ENCODE peak calls at places on chromosome X, in nine cellular contexts. One of them, this sample, is unnamed.

GRCh38 chrX:129065895-129066294 is 457.4 kb downstream of the SMARCA1 start:
- DNase-seq in small intestine: no peak
- DNase-seq in HepG2: no peak
- DNase-seq in A549: no peak
- DNase-seq in breast epithelium: no peak
- DNase-seq in psoas muscle: no peak
- DNase-seq in tibial nerve: no peak
- DNase-seq in sigmoid colon: no peak
- DNase-seq in Peyer's patch: no peak
- DNase-seq in this sample: no peak

GRCh38 chrX:115344885-115345653 is 55.6 kb downstream of the LUZP4 start:
- DNase-seq in small intestine: peak
- DNase-seq in HepG2: peak
- DNase-seq in A549: peak
- DNase-seq in breast epithelium: peak
- DNase-seq in psoas muscle: peak
- DNase-seq in tibial nerve: peak
- DNase-seq in sigmoid colon: peak
- DNase-seq in Peyer's patch: peak
- DNase-seq in this sample: peak

GRCh38 chrX:69177511-69178162 is 12.4 kb upstream of the PJA1 start:
- DNase-seq in small intestine: no peak
- DNase-seq in HepG2: no peak
- DNase-seq in A549: no peak
- DNase-seq in breast epithelium: no peak
- DNase-seq in psoas muscle: no peak
- DNase-seq in tibial nerve: no peak
- DNase-seq in sigmoid colon: no peak
- DNase-seq in Peyer's patch: no peak
- DNase-seq in this sample: no peak

GRCh38 chrX:31021537-31021936 is 50.3 kb downstream of the FTHL17 start:
- DNase-seq in small intestine: no peak
- DNase-seq in HepG2: no peak
- DNase-seq in A549: no peak
- DNase-seq in breast epithelium: no peak
- DNase-seq in psoas muscle: no peak
- DNase-seq in tibial nerve: no peak
- DNase-seq in sigmoid colon: no peak
- DNase-seq in Peyer's patch: no peak
- DNase-seq in this sample: no peak

GRCh38 chrX:110081740-110082139 is 78.8 kb downstream of the TMEM164 start:
- DNase-seq in small intestine: no peak
- DNase-seq in HepG2: no peak
- DNase-seq in A549: peak
- DNase-seq in breast epithelium: no peak
- DNase-seq in psoas muscle: peak
- DNase-seq in tibial nerve: no peak
- DNase-seq in sigmoid colon: peak
- DNase-seq in Peyer's patch: no peak
- DNase-seq in this sample: peak

GRCh38 chrX:43882294-43882681 is at the start of gene MAOB:
- DNase-seq in small intestine: peak
- DNase-seq in HepG2: peak
- DNase-seq in A549: no peak
- DNase-seq in breast epithelium: no peak
- DNase-seq in psoas muscle: peak
- DNase-seq in tibial nerve: no peak
- DNase-seq in sigmoid colon: peak
- DNase-seq in Peyer's patch: peak
- DNase-seq in this sample: no peak

GRCh38 chrX:136626237-136626636 is 21.7 kb upstream of the CD40LG start:
- DNase-seq in small intestine: no peak
- DNase-seq in HepG2: no peak
- DNase-seq in A549: no peak
- DNase-seq in breast epithelium: no peak
- DNase-seq in psoas muscle: no peak
- DNase-seq in tibial nerve: no peak
- DNase-seq in sigmoid colon: no peak
- DNase-seq in Peyer's patch: no peak
- DNase-seq in this sample: no peak

GRCh38 chrX:87517571-87518141 is at the start of gene KLHL4:
- DNase-seq in small intestine: no peak
- DNase-seq in HepG2: no peak
- DNase-seq in A549: peak
- DNase-seq in breast epithelium: no peak
- DNase-seq in psoas muscle: no peak
- DNase-seq in tibial nerve: no peak
- DNase-seq in sigmoid colon: no peak
- DNase-seq in Peyer's patch: no peak
- DNase-seq in this sample: peak

GRCh38 chrX:119004920-119005524 is 30.6 kb downstream of the LONRF3 start:
- DNase-seq in small intestine: peak
- DNase-seq in HepG2: peak
- DNase-seq in A549: peak
- DNase-seq in breast epithelium: peak
- DNase-seq in psoas muscle: peak
- DNase-seq in tibial nerve: peak
- DNase-seq in sigmoid colon: peak
- DNase-seq in Peyer's patch: peak
- DNase-seq in this sample: peak

GRCh38 chrX:123184199-123184857 is at the start of gene GRIA3:
- DNase-seq in small intestine: no peak
- DNase-seq in HepG2: no peak
- DNase-seq in A549: no peak
- DNase-seq in breast epithelium: no peak
- DNase-seq in psoas muscle: no peak
- DNase-seq in tibial nerve: no peak
- DNase-seq in sigmoid colon: no peak
- DNase-seq in Peyer's patch: no peak
- DNase-seq in this sample: no peak

GRCh38 chrX:20361890-20362262 is 95.2 kb upstream of the RPS6KA3 start:
- DNase-seq in small intestine: peak
- DNase-seq in HepG2: peak
- DNase-seq in A549: peak
- DNase-seq in breast epithelium: no peak
- DNase-seq in psoas muscle: no peak
- DNase-seq in tibial nerve: no peak
- DNase-seq in sigmoid colon: no peak
- DNase-seq in Peyer's patch: no peak
- DNase-seq in this sample: peak

GRCh38 chrX:64204701-64205440 is 637 bp downstream of the AMER1 start:
- DNase-seq in small intestine: peak
- DNase-seq in HepG2: peak
- DNase-seq in A549: no peak
- DNase-seq in breast epithelium: no peak
- DNase-seq in psoas muscle: peak
- DNase-seq in tibial nerve: peak
- DNase-seq in sigmoid colon: peak
- DNase-seq in Peyer's patch: peak
- DNase-seq in this sample: no peak

GRCh38 chrX:153493085-153493484 is 1.7 kb upstream of the BGN start:
- DNase-seq in small intestine: no peak
- DNase-seq in HepG2: no peak
- DNase-seq in A549: no peak
- DNase-seq in breast epithelium: no peak
- DNase-seq in psoas muscle: no peak
- DNase-seq in tibial nerve: no peak
- DNase-seq in sigmoid colon: no peak
- DNase-seq in Peyer's patch: no peak
- DNase-seq in this sample: no peak

GRCh38 chrX:153490217-153490616 is 4.6 kb upstream of the BGN start:
- DNase-seq in small intestine: no peak
- DNase-seq in HepG2: no peak
- DNase-seq in A549: no peak
- DNase-seq in breast epithelium: no peak
- DNase-seq in psoas muscle: no peak
- DNase-seq in tibial nerve: no peak
- DNase-seq in sigmoid colon: no peak
- DNase-seq in Peyer's patch: no peak
- DNase-seq in this sample: no peak

GRCh38 chrX:153492543-153492942 is 2.2 kb upstream of the BGN start:
- DNase-seq in small intestine: no peak
- DNase-seq in HepG2: no peak
- DNase-seq in A549: no peak
- DNase-seq in breast epithelium: no peak
- DNase-seq in psoas muscle: no peak
- DNase-seq in tibial nerve: no peak
- DNase-seq in sigmoid colon: no peak
- DNase-seq in Peyer's patch: no peak
- DNase-seq in this sample: no peak

GRCh38 chrX:153491351-153492152 is 3.2 kb upstream of the BGN start:
- DNase-seq in small intestine: no peak
- DNase-seq in HepG2: no peak
- DNase-seq in A549: no peak
- DNase-seq in breast epithelium: no peak
- DNase-seq in psoas muscle: no peak
- DNase-seq in tibial nerve: no peak
- DNase-seq in sigmoid colon: no peak
- DNase-seq in Peyer's patch: no peak
- DNase-seq in this sample: no peak

GRCh38 chrX:153492153-153492454 is 2.7 kb upstream of the BGN start:
- DNase-seq in small intestine: peak
- DNase-seq in HepG2: no peak
- DNase-seq in A549: no peak
- DNase-seq in breast epithelium: no peak
- DNase-seq in psoas muscle: no peak
- DNase-seq in tibial nerve: no peak
- DNase-seq in sigmoid colon: no peak
- DNase-seq in Peyer's patch: no peak
- DNase-seq in this sample: no peak
- H3K27ac ChIP-seq in small intestine: no peak
- H3K27ac ChIP-seq in HepG2: no peak
- H3K27ac ChIP-seq in A549: no peak
- H3K27ac ChIP-seq in breast epithelium: no peak
- H3K27ac ChIP-seq in psoas muscle: no peak
- H3K27ac ChIP-seq in tibial nerve: no peak
- H3K27ac ChIP-seq in sigmoid colon: no peak
- H3K27ac ChIP-seq in Peyer's patch: no peak
- H3K27ac ChIP-seq in this sample: no peak

DNA sequence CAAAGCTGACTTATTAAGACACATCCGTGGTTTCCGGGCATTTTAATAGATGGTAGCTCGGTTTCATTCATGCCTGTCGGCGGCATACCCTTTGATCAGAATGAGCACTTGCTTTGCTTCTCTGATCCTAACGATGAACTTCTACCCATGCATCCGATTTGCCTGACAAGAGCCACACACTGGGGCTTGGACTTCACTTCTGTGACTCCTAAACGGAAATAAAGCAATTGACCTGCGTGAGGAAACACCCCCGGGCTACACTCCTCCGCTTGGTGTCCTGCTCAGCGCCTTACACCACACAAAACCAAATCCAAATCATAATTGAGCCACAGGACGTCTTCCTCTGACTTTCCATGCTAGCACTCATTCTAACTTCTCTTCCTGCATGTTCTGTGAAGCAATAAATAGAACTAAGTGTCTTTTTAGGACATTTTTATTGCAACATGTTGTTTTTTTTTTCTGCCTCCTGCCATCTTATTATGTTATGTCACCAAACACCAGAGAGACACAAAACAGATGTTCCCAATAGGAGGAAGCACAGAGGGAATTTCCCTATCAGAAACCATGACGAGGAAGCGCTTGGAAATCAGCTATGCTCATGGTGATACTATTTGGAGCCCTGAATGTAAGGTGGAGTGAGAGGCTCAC is 110.8 kb upstream of the FAM9B start:
- DNase-seq in small intestine: no peak
- DNase-seq in HepG2: no peak
- DNase-seq in A549: no peak
- DNase-seq in breast epithelium: no peak
- DNase-seq in psoas muscle: no peak
- DNase-seq in tibial nerve: no peak
- DNase-seq in sigmoid colon: no peak
- DNase-seq in Peyer's patch: no peak
- DNase-seq in this sample: no peak
- H3K4me3 ChIP-seq in small intestine: no peak
- H3K4me3 ChIP-seq in HepG2: no peak
- H3K4me3 ChIP-seq in A549: no peak
- H3K4me3 ChIP-seq in breast epithelium: no peak
- H3K4me3 ChIP-seq in psoas muscle: no peak
- H3K4me3 ChIP-seq in tibial nerve: no peak
- H3K4me3 ChIP-seq in sigmoid colon: no peak
- H3K4me3 ChIP-seq in Peyer's patch: no peak
- H3K4me3 ChIP-seq in this sample: no peak

DNA sequence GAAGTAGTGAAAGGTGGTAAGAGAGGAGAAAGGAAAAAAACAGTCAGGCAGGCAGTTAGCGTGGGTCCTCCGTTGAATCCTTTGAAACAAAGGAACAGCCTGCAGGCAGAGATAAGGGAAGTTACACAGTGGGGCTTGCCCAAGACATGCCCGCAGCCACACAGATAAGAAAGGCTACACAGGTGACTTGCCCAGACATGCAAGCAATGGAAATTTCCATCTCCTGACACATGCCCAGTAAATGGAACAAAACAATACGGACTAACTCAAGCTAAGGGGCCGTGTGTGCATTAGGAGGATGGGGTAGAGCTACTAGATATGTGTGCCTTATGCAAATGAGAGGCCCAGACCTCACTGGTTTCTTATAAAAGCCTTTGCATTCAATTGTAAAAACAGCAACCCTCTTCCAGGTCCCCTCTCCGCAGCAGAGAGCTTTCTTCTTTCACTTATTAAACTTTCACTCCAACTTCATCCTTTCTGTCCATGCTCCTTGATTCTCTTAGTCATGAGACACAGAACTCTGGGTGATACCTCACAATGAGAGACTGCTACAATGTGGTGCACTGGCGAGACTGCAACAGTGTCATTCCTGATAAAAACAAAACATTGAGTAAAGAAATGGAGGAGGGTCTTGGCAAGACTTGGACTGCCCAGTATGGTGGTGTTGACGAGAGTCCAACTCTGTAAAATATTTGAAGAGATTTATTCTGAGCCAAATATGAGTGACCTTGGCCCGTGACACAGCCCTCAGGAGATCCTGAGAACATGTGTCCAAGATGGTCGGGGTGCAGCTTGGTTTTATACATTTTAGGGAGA is 997.4 kb upstream of the PRKX start:
- DNase-seq in small intestine: no peak
- DNase-seq in HepG2: peak
- DNase-seq in A549: peak
- DNase-seq in breast epithelium: no peak
- DNase-seq in psoas muscle: no peak
- DNase-seq in tibial nerve: no peak
- DNase-seq in sigmoid colon: no peak
- DNase-seq in Peyer's patch: no peak
- DNase-seq in this sample: no peak
- H3K27ac ChIP-seq in small intestine: no peak
- H3K27ac ChIP-seq in HepG2: no peak
- H3K27ac ChIP-seq in A549: peak
- H3K27ac ChIP-seq in breast epithelium: no peak
- H3K27ac ChIP-seq in psoas muscle: no peak
- H3K27ac ChIP-seq in tibial nerve: no peak
- H3K27ac ChIP-seq in sigmoid colon: no peak
- H3K27ac ChIP-seq in Peyer's patch: no peak
- H3K27ac ChIP-seq in this sample: no peak

DNA sequence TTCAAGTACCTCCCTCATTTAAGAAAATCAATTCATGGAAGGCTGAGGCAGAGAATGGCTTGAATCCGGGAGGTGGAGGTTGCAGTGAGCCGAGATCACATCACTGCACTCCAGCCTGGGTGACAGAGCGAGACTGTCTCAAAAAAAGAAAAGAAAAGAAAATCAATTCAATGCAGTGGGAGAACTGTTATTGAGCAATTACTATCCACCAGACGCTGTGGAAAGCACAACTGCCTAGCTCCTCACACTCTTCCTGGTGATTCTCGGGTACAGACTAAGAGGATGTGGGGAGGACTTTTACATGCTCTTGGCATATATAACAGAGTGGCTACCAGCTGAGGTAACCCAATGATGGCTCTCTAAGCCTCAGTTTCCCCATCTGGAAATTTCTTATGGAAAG is 2.7 kb upstream of the TMSB4X start:
- DNase-seq in small intestine: no peak
- DNase-seq in HepG2: no peak
- DNase-seq in A549: no peak
- DNase-seq in breast epithelium: no peak
- DNase-seq in psoas muscle: no peak
- DNase-seq in tibial nerve: no peak
- DNase-seq in sigmoid colon: no peak
- DNase-seq in Peyer's patch: no peak
- DNase-seq in this sample: no peak
- H3K4me3 ChIP-seq in small intestine: no peak
- H3K4me3 ChIP-seq in HepG2: no peak
- H3K4me3 ChIP-seq in A549: no peak
- H3K4me3 ChIP-seq in breast epithelium: no peak
- H3K4me3 ChIP-seq in psoas muscle: no peak
- H3K4me3 ChIP-seq in tibial nerve: peak
- H3K4me3 ChIP-seq in sigmoid colon: no peak
- H3K4me3 ChIP-seq in Peyer's patch: peak
- H3K4me3 ChIP-seq in this sample: no peak